ENCODE peak calls at places on chromosomes 5 and 9, in ten cellular contexts. O, T, B, I, F, H, N, P, J and S are unnamed samples.

GRCh38 chr5:54040773-54041172 is 269.6 kb downstream of the ARL15 start:
- DNase-seq in T (no peak), O (no peak), J (no peak), F (no peak), N (no peak), P (no peak), B (no peak), I (no peak), H (no peak), S (no peak)

GRCh38 chr5:133398646-133399081 is 213.7 kb downstream of the FSTL4 start:
- DNase-seq in H (no peak), P (no peak), N (peak; percentile 17), I (no peak), T (no peak), F (no peak), O (no peak), B (no peak), J (no peak), S (no peak)

GRCh38 chr9:124812401-124813016 is 35.6 kb downstream of the OLFML2A start:
- DNase-seq in P (no peak), J (peak; percentile 100), H (peak; percentile 18), F (no peak), N (no peak), B (no peak), O (no peak), T (peak; percentile 97), I (no peak), S (no peak)

GRCh38 chr5:168609806-168610482 is 30.8 kb upstream of the PANK3 start:
- DNase-seq in N (no peak), O (no peak), P (no peak), F (no peak), J (no peak), H (no peak), B (no peak), T (no peak), I (no peak), S (no peak)

GRCh38 chr9:30575691-30576090 is 1808.8 kb upstream of the ACO1 start:
- DNase-seq in I (no peak), J (no peak), P (no peak), N (no peak), B (no peak), F (no peak), T (no peak), O (no peak), H (no peak), S (no peak)

GRCh38 chr5:154214236-154215106 is 23.9 kb downstream of the GALNT10 start:
- DNase-seq in O (no peak), H (no peak), P (no peak), B (no peak), T (peak; percentile 82), F (no peak), J (peak; percentile 60), I (no peak), N (no peak), S (no peak)

GRCh38 chr5:66655395-66656324 is 59.5 kb downstream of the MAST4 start:
- DNase-seq in P (no peak), J (no peak), O (no peak), T (peak; percentile 27), F (no peak), I (no peak), H (no peak), B (no peak), N (no peak), S (no peak)

GRCh38 chr9:97990259-97990658 is 7.1 kb downstream of the ANP32B start:
- DNase-seq in N (no peak), O (no peak), H (no peak), I (no peak), J (peak; percentile 88), T (peak; percentile 53), B (no peak), P (no peak), F (no peak), S (no peak)

GRCh38 chr9:92108122-92108521 is 7.1 kb downstream of the SPTLC1 start:
- DNase-seq in P (no peak), T (no peak), O (no peak), H (no peak), N (no peak), B (no peak), J (no peak), F (no peak), I (no peak), S (no peak)

GRCh38 chr9:95305770-95306492 is 11.6 kb downstream of the FANCC start:
- DNase-seq in H (no peak), P (no peak), J (peak; percentile 48), F (no peak), I (no peak), T (peak; percentile 37), O (no peak), B (no peak), N (no peak), S (no peak)

GRCh38 chr5:132489871-132490483 is 596 bp downstream of the IRF1 start:
- DNase-seq in B (peak; percentile 87), O (no peak), N (peak; percentile 58), H (peak; percentile 77), F (no peak), T (no peak), J (peak; percentile 64), I (peak; percentile 45), P (no peak), S (peak; percentile 81)

GRCh38 chr5:159034083-159034824 is 65.5 kb downstream of the EBF1 start:
- DNase-seq in H (no peak), J (no peak), O (no peak), P (no peak), N (no peak), T (peak; percentile 20), B (no peak), F (peak; percentile 70), I (no peak), S (peak; percentile 66)

GRCh38 chr5:56522972-56523371 is 289.8 kb upstream of the ANKRD55 start:
- DNase-seq in I (no peak), O (no peak), P (no peak), T (peak; percentile 43), H (no peak), N (no peak), J (peak; percentile 77), F (no peak), B (no peak), S (peak; percentile 66)

GRCh38 chr5:178237431-178238312 is 5.1 kb upstream of the PHYKPL start:
- DNase-seq in B (no peak), F (no peak), J (peak; percentile 66), N (no peak), T (peak; percentile 35), P (no peak), O (no peak), H (peak; percentile 71), I (no peak), S (no peak)

GRCh38 chr9:108377382-108377781 is 478.4 kb downstream of the ACTL7B start:
- DNase-seq in I (no peak), O (peak; percentile 7), B (no peak), F (no peak), T (no peak), P (no peak), N (no peak), J (no peak), H (no peak), S (no peak)

GRCh38 chr5:93599427-93600146 is 16.6 kb downstream of the NR2F1 start:
- DNase-seq in N (no peak), T (peak; percentile 17), P (no peak), B (no peak), H (no peak), O (no peak), F (peak; percentile 41), J (no peak), I (no peak), S (no peak)

GRCh38 chr9:99505915-99506314 is 283.8 kb downstream of the SEC61B start:
- DNase-seq in T (no peak), J (peak; percentile 87), F (no peak), N (no peak), P (no peak), B (no peak), I (no peak), O (no peak), H (no peak), S (no peak)